ENCODE peak calls at places on chromosomes 4 and X, in six cellular contexts. One of them, this sample, is unnamed.
A peak's percentile ranks its signal among the peaks of the same experiment; 100 is the strongest.

GRCh38 chr4:53923921-53924320 is 140.5 kb downstream of the CHIC2 start:
- DNase-seq in GM13977: no peak
- DNase-seq in iPS-NIHi11: no peak
- DNase-seq in NCI-H460: no peak
- DNase-seq in naive thymus-derived CD4-positive, alpha-beta T cell: no peak
- DNase-seq in AG08395: no peak
- DNase-seq in this sample: no peak

GRCh38 chr4:41281038-41281634 is 24.4 kb downstream of the UCHL1 start:
- DNase-seq in GM13977: peak; percentile 80
- DNase-seq in iPS-NIHi11: peak; percentile 87
- DNase-seq in NCI-H460: peak; percentile 92
- DNase-seq in naive thymus-derived CD4-positive, alpha-beta T cell: peak; percentile 53
- DNase-seq in AG08395: peak; percentile 90
- DNase-seq in this sample: no peak

GRCh38 chrX:1554469-1555210 is 17.7 kb upstream of the P2RY8 start:
- DNase-seq in GM13977: no peak
- DNase-seq in iPS-NIHi11: no peak
- DNase-seq in NCI-H460: no peak
- DNase-seq in naive thymus-derived CD4-positive, alpha-beta T cell: peak; percentile 92
- DNase-seq in AG08395: no peak
- DNase-seq in this sample: no peak

GRCh38 chr4:6768539-6768905 is 14.0 kb upstream of the KIAA0232 start:
- DNase-seq in GM13977: no peak
- DNase-seq in iPS-NIHi11: no peak
- DNase-seq in NCI-H460: no peak
- DNase-seq in naive thymus-derived CD4-positive, alpha-beta T cell: no peak
- DNase-seq in AG08395: peak; percentile 58
- DNase-seq in this sample: no peak

GRCh38 chrX:48681539-48682183 is 1.9 kb upstream of the WAS start:
- DNase-seq in GM13977: no peak
- DNase-seq in iPS-NIHi11: no peak
- DNase-seq in NCI-H460: no peak
- DNase-seq in naive thymus-derived CD4-positive, alpha-beta T cell: no peak
- DNase-seq in AG08395: no peak
- DNase-seq in this sample: no peak

GRCh38 chr4:167717495-167717894 is 374.8 kb upstream of the ANXA10 start:
- DNase-seq in GM13977: no peak
- DNase-seq in iPS-NIHi11: no peak
- DNase-seq in NCI-H460: no peak
- DNase-seq in naive thymus-derived CD4-positive, alpha-beta T cell: no peak
- DNase-seq in AG08395: no peak
- DNase-seq in this sample: no peak

GRCh38 chr4:64824591-64824990 is 415.3 kb upstream of the TECRL start:
- DNase-seq in GM13977: no peak
- DNase-seq in iPS-NIHi11: no peak
- DNase-seq in NCI-H460: no peak
- DNase-seq in naive thymus-derived CD4-positive, alpha-beta T cell: no peak
- DNase-seq in AG08395: no peak
- DNase-seq in this sample: no peak

GRCh38 chrX:46957299-46957698 is 45.1 kb downstream of the JADE3 start:
- DNase-seq in GM13977: no peak
- DNase-seq in iPS-NIHi11: no peak
- DNase-seq in NCI-H460: no peak
- DNase-seq in naive thymus-derived CD4-positive, alpha-beta T cell: no peak
- DNase-seq in AG08395: no peak
- DNase-seq in this sample: no peak

GRCh38 chr4:1604181-1604705 is 79.9 kb downstream of the FAM53A start:
- DNase-seq in GM13977: no peak
- DNase-seq in iPS-NIHi11: peak; percentile 26
- DNase-seq in NCI-H460: no peak
- DNase-seq in naive thymus-derived CD4-positive, alpha-beta T cell: no peak
- DNase-seq in AG08395: peak; percentile 25
- DNase-seq in this sample: no peak

GRCh38 chr4:172390341-172390740 is 577.1 kb downstream of the GALNTL6 start:
- DNase-seq in GM13977: no peak
- DNase-seq in iPS-NIHi11: no peak
- DNase-seq in NCI-H460: peak; percentile 54
- DNase-seq in naive thymus-derived CD4-positive, alpha-beta T cell: no peak
- DNase-seq in AG08395: no peak
- DNase-seq in this sample: no peak

GRCh38 chr4:17400696-17401095 is 111.2 kb downstream of the QDPR start:
- DNase-seq in GM13977: no peak
- DNase-seq in iPS-NIHi11: no peak
- DNase-seq in NCI-H460: no peak
- DNase-seq in naive thymus-derived CD4-positive, alpha-beta T cell: no peak
- DNase-seq in AG08395: peak; percentile 14
- DNase-seq in this sample: no peak

GRCh38 chr4:2489841-2490552 is 21.1 kb downstream of the RNF4 start:
- DNase-seq in GM13977: no peak
- DNase-seq in iPS-NIHi11: no peak
- DNase-seq in NCI-H460: peak; percentile 1
- DNase-seq in naive thymus-derived CD4-positive, alpha-beta T cell: no peak
- DNase-seq in AG08395: no peak
- DNase-seq in this sample: no peak

GRCh38 chrX:13463608-13464007 is 105.8 kb upstream of the EGFL6 start:
- DNase-seq in GM13977: no peak
- DNase-seq in iPS-NIHi11: no peak
- DNase-seq in NCI-H460: no peak
- DNase-seq in naive thymus-derived CD4-positive, alpha-beta T cell: no peak
- DNase-seq in AG08395: peak; percentile 60
- DNase-seq in this sample: no peak

GRCh38 chr4:4647041-4647440 is 105.2 kb upstream of the STX18 start:
- DNase-seq in GM13977: no peak
- DNase-seq in iPS-NIHi11: no peak
- DNase-seq in NCI-H460: no peak
- DNase-seq in naive thymus-derived CD4-positive, alpha-beta T cell: no peak
- DNase-seq in AG08395: peak; percentile 50
- DNase-seq in this sample: no peak

GRCh38 chrX:130280901-130281300 is 12.2 kb upstream of the ZNF280C start:
- DNase-seq in GM13977: no peak
- DNase-seq in iPS-NIHi11: peak; percentile 5
- DNase-seq in NCI-H460: no peak
- DNase-seq in naive thymus-derived CD4-positive, alpha-beta T cell: no peak
- DNase-seq in AG08395: no peak
- DNase-seq in this sample: no peak

GRCh38 chr4:57074753-57075152 is 35.4 kb downstream of the IGFBP7 start:
- DNase-seq in GM13977: no peak
- DNase-seq in iPS-NIHi11: no peak
- DNase-seq in NCI-H460: no peak
- DNase-seq in naive thymus-derived CD4-positive, alpha-beta T cell: no peak
- DNase-seq in AG08395: peak; percentile 45
- DNase-seq in this sample: no peak

GRCh38 chr4:109078724-109079123 is 223.7 kb downstream of the COL25A1 start:
- DNase-seq in GM13977: no peak
- DNase-seq in iPS-NIHi11: no peak
- DNase-seq in NCI-H460: no peak
- DNase-seq in naive thymus-derived CD4-positive, alpha-beta T cell: no peak
- DNase-seq in AG08395: peak; percentile 41
- DNase-seq in this sample: no peak

GRCh38 chr4:134326866-134327265 is 125.3 kb upstream of the PABPC4L start:
- DNase-seq in GM13977: no peak
- DNase-seq in iPS-NIHi11: no peak
- DNase-seq in NCI-H460: no peak
- DNase-seq in naive thymus-derived CD4-positive, alpha-beta T cell: no peak
- DNase-seq in AG08395: no peak
- DNase-seq in this sample: no peak

GRCh38 chr4:8106451-8107025 is 52.1 kb downstream of the ABLIM2 start:
- DNase-seq in GM13977: no peak
- DNase-seq in iPS-NIHi11: no peak
- DNase-seq in NCI-H460: no peak
- DNase-seq in naive thymus-derived CD4-positive, alpha-beta T cell: no peak
- DNase-seq in AG08395: no peak
- DNase-seq in this sample: no peak

GRCh38 chrX:12315526-12315925 is 177.3 kb downstream of the FRMPD4 start:
- DNase-seq in GM13977: no peak
- DNase-seq in iPS-NIHi11: no peak
- DNase-seq in NCI-H460: no peak
- DNase-seq in naive thymus-derived CD4-positive, alpha-beta T cell: no peak
- DNase-seq in AG08395: peak; percentile 6
- DNase-seq in this sample: no peak

GRCh38 chrX:72023071-72023470 is 108.6 kb downstream of the RTL5 start:
- DNase-seq in GM13977: no peak
- DNase-seq in iPS-NIHi11: no peak
- DNase-seq in NCI-H460: no peak
- DNase-seq in naive thymus-derived CD4-positive, alpha-beta T cell: no peak
- DNase-seq in AG08395: no peak
- DNase-seq in this sample: no peak

GRCh38 chrX:81174286-81174685 is 27.4 kb downstream of the HMGN5 start:
- DNase-seq in GM13977: peak; percentile 9
- DNase-seq in iPS-NIHi11: no peak
- DNase-seq in NCI-H460: peak; percentile 35
- DNase-seq in naive thymus-derived CD4-positive, alpha-beta T cell: peak; percentile 21
- DNase-seq in AG08395: peak; percentile 30
- DNase-seq in this sample: no peak

GRCh38 chr4:112145326-112145819 is at the start of gene FAM241A:
- DNase-seq in GM13977: peak; percentile 96
- DNase-seq in iPS-NIHi11: peak; percentile 99
- DNase-seq in NCI-H460: peak; percentile 73
- DNase-seq in naive thymus-derived CD4-positive, alpha-beta T cell: peak; percentile 88
- DNase-seq in AG08395: peak; percentile 97
- DNase-seq in this sample: peak; percentile 26

GRCh38 chr4:81116571-81116970 is 86.1 kb downstream of the BMP3 start:
- DNase-seq in GM13977: no peak
- DNase-seq in iPS-NIHi11: no peak
- DNase-seq in NCI-H460: no peak
- DNase-seq in naive thymus-derived CD4-positive, alpha-beta T cell: no peak
- DNase-seq in AG08395: no peak
- DNase-seq in this sample: no peak

GRCh38 chr4:88610771-88611170 is 18.5 kb downstream of the HERC3 start:
- DNase-seq in GM13977: no peak
- DNase-seq in iPS-NIHi11: no peak
- DNase-seq in NCI-H460: no peak
- DNase-seq in naive thymus-derived CD4-positive, alpha-beta T cell: no peak
- DNase-seq in AG08395: peak; percentile 79
- DNase-seq in this sample: no peak

GRCh38 chrX:117771384-117771783 is 345.2 kb downstream of the KLHL13 start:
- DNase-seq in GM13977: no peak
- DNase-seq in iPS-NIHi11: no peak
- DNase-seq in NCI-H460: no peak
- DNase-seq in naive thymus-derived CD4-positive, alpha-beta T cell: no peak
- DNase-seq in AG08395: no peak
- DNase-seq in this sample: no peak

GRCh38 chr4:153651041-153651960 is 32.8 kb upstream of the TLR2 start:
- DNase-seq in GM13977: no peak
- DNase-seq in iPS-NIHi11: no peak
- DNase-seq in NCI-H460: no peak
- DNase-seq in naive thymus-derived CD4-positive, alpha-beta T cell: peak; percentile 72
- DNase-seq in AG08395: no peak
- DNase-seq in this sample: no peak